ENCODE peak calls at places on chromosome 1, in five cellular contexts. One of them, this sample, is unnamed.

GRCh38 chr1:243742814-243743213 is 107.2 kb downstream of the AKT3 start:
- DNase-seq in mesendoderm: no peak
- DNase-seq in IMR-90: peak; percentile 96
- DNase-seq in H9: no peak
- DNase-seq in mesenchymal stem cell: peak; percentile 80
- DNase-seq in this sample: no peak

GRCh38 chr1:229514578-229515275 is 6.6 kb upstream of the NUP133 start:
- DNase-seq in mesenchymal stem cell: peak; percentile 80
- DNase-seq in IMR-90: peak; percentile 78
- DNase-seq in H9: peak; percentile 57
- DNase-seq in mesendoderm: peak; percentile 75
- DNase-seq in this sample: peak; percentile 39

GRCh38 chr1:34792424-34792823 is 375 bp upstream of the GJA4 start:
- DNase-seq in mesendoderm: no peak
- DNase-seq in mesenchymal stem cell: no peak
- DNase-seq in IMR-90: no peak
- DNase-seq in H9: no peak
- DNase-seq in this sample: no peak

GRCh38 chr1:163842546-163842945 is 520.8 kb downstream of the NUF2 start:
- DNase-seq in mesenchymal stem cell: peak; percentile 7
- DNase-seq in mesendoderm: no peak
- DNase-seq in IMR-90: no peak
- DNase-seq in H9: no peak
- DNase-seq in this sample: no peak

GRCh38 chr1:88150330-88150729 is 533.7 kb upstream of the PKN2 start:
- DNase-seq in IMR-90: no peak
- DNase-seq in H9: no peak
- DNase-seq in mesenchymal stem cell: no peak
- DNase-seq in mesendoderm: no peak
- DNase-seq in this sample: no peak

GRCh38 chr1:24156542-24157260 is 13.8 kb upstream of the IL22RA1 start:
- DNase-seq in mesendoderm: no peak
- DNase-seq in H9: no peak
- DNase-seq in mesenchymal stem cell: no peak
- DNase-seq in IMR-90: no peak
- DNase-seq in this sample: no peak

GRCh38 chr1:115983584-115983983 is 7.3 kb downstream of the SLC22A15 start:
- DNase-seq in H9: no peak
- DNase-seq in mesenchymal stem cell: no peak
- DNase-seq in IMR-90: no peak
- DNase-seq in mesendoderm: no peak
- DNase-seq in this sample: no peak

GRCh38 chr1:30665216-30665615 is 58.2 kb downstream of the MATN1 start:
- DNase-seq in IMR-90: no peak
- DNase-seq in mesendoderm: no peak
- DNase-seq in H9: no peak
- DNase-seq in mesenchymal stem cell: no peak
- DNase-seq in this sample: no peak

GRCh38 chr1:224273651-224274050 is 56.3 kb downstream of the NVL start:
- DNase-seq in H9: no peak
- DNase-seq in IMR-90: peak; percentile 87
- DNase-seq in mesenchymal stem cell: peak; percentile 75
- DNase-seq in mesendoderm: no peak
- DNase-seq in this sample: no peak

GRCh38 chr1:245179706-245180105 is 24.9 kb downstream of the KIF26B start:
- DNase-seq in H9: no peak
- DNase-seq in IMR-90: no peak
- DNase-seq in mesenchymal stem cell: no peak
- DNase-seq in mesendoderm: no peak
- DNase-seq in this sample: no peak

GRCh38 chr1:12011998-12012397 is 7.3 kb upstream of the MIIP start:
- DNase-seq in mesendoderm: no peak
- DNase-seq in H9: no peak
- DNase-seq in mesenchymal stem cell: no peak
- DNase-seq in IMR-90: no peak
- DNase-seq in this sample: no peak

GRCh38 chr1:1246601-1247340 is at the start of gene C1QTNF12:
- DNase-seq in mesenchymal stem cell: no peak
- DNase-seq in H9: no peak
- DNase-seq in IMR-90: no peak
- DNase-seq in mesendoderm: peak; percentile 52
- DNase-seq in this sample: no peak

GRCh38 chr1:150562384-150563339 is 13.5 kb downstream of the ADAMTSL4 start:
- DNase-seq in mesenchymal stem cell: peak; percentile 73
- DNase-seq in H9: peak; percentile 30
- DNase-seq in mesendoderm: no peak
- DNase-seq in IMR-90: no peak
- DNase-seq in this sample: no peak

GRCh38 chr1:201594575-201595245 is 55.8 kb downstream of the NAV1 start:
- DNase-seq in mesendoderm: peak; percentile 63
- DNase-seq in H9: peak; percentile 76
- DNase-seq in mesenchymal stem cell: peak; percentile 56
- DNase-seq in IMR-90: peak; percentile 38
- DNase-seq in this sample: peak; percentile 67

GRCh38 chr1:184937729-184938128 is 36.6 kb downstream of the NIBAN1 start:
- DNase-seq in mesenchymal stem cell: no peak
- DNase-seq in H9: no peak
- DNase-seq in mesendoderm: no peak
- DNase-seq in IMR-90: no peak
- DNase-seq in this sample: no peak

GRCh38 chr1:41378999-41379740 is 17.9 kb downstream of the FOXO6 start:
- DNase-seq in IMR-90: no peak
- DNase-seq in mesendoderm: no peak
- DNase-seq in mesenchymal stem cell: no peak
- DNase-seq in H9: no peak
- DNase-seq in this sample: no peak

GRCh38 chr1:58159424-58159810 is 387.1 kb downstream of the OMA1 start:
- DNase-seq in mesendoderm: no peak
- DNase-seq in mesenchymal stem cell: no peak
- DNase-seq in H9: no peak
- DNase-seq in IMR-90: no peak
- DNase-seq in this sample: no peak

GRCh38 chr1:27380223-27380622 is 2.9 kb downstream of the CD164L2 start:
- DNase-seq in mesenchymal stem cell: no peak
- DNase-seq in IMR-90: no peak
- DNase-seq in mesendoderm: no peak
- DNase-seq in H9: no peak
- DNase-seq in this sample: no peak

GRCh38 chr1:241253491-241253890 is 103.5 kb downstream of the RGS7 start:
- DNase-seq in H9: no peak
- DNase-seq in mesenchymal stem cell: no peak
- DNase-seq in IMR-90: peak; percentile 1
- DNase-seq in mesendoderm: no peak
- DNase-seq in this sample: no peak

GRCh38 chr1:203290261-203291089 is 14.8 kb upstream of the BTG2 start:
- DNase-seq in mesenchymal stem cell: peak; percentile 89
- DNase-seq in IMR-90: peak; percentile 73
- DNase-seq in H9: peak; percentile 97
- DNase-seq in mesendoderm: peak; percentile 92
- DNase-seq in this sample: peak; percentile 85

GRCh38 chr1:201456499-201457309 is 12.3 kb downstream of the PHLDA3 start:
- DNase-seq in IMR-90: peak; percentile 98
- DNase-seq in H9: peak; percentile 31
- DNase-seq in mesenchymal stem cell: peak; percentile 99
- DNase-seq in mesendoderm: peak; percentile 84
- DNase-seq in this sample: no peak

GRCh38 chr1:198196630-198197029 is 39.8 kb downstream of the NEK7 start:
- DNase-seq in H9: no peak
- DNase-seq in mesenchymal stem cell: no peak
- DNase-seq in mesendoderm: no peak
- DNase-seq in IMR-90: no peak
- DNase-seq in this sample: no peak

GRCh38 chr1:85623061-85623471 is 42.5 kb downstream of the CCN1 start:
- DNase-seq in IMR-90: peak; percentile 98
- DNase-seq in mesendoderm: no peak
- DNase-seq in mesenchymal stem cell: peak; percentile 80
- DNase-seq in H9: no peak
- DNase-seq in this sample: no peak

GRCh38 chr1:109993885-109994284 is 9.3 kb downstream of the AHCYL1 start:
- DNase-seq in IMR-90: peak; percentile 39
- DNase-seq in mesenchymal stem cell: no peak
- DNase-seq in H9: no peak
- DNase-seq in mesendoderm: no peak
- DNase-seq in this sample: no peak

GRCh38 chr1:15820478-15820877 is 13.0 kb upstream of the UQCRHL start:
- DNase-seq in H9: no peak
- DNase-seq in mesenchymal stem cell: no peak
- DNase-seq in mesendoderm: no peak
- DNase-seq in IMR-90: peak; percentile 44
- DNase-seq in this sample: no peak

GRCh38 chr1:23100074-23100748 is 68.4 kb downstream of the LUZP1 start:
- DNase-seq in mesenchymal stem cell: peak; percentile 99
- DNase-seq in H9: no peak
- DNase-seq in mesendoderm: peak; percentile 87
- DNase-seq in IMR-90: peak; percentile 96
- DNase-seq in this sample: peak; percentile 17

DNA sequence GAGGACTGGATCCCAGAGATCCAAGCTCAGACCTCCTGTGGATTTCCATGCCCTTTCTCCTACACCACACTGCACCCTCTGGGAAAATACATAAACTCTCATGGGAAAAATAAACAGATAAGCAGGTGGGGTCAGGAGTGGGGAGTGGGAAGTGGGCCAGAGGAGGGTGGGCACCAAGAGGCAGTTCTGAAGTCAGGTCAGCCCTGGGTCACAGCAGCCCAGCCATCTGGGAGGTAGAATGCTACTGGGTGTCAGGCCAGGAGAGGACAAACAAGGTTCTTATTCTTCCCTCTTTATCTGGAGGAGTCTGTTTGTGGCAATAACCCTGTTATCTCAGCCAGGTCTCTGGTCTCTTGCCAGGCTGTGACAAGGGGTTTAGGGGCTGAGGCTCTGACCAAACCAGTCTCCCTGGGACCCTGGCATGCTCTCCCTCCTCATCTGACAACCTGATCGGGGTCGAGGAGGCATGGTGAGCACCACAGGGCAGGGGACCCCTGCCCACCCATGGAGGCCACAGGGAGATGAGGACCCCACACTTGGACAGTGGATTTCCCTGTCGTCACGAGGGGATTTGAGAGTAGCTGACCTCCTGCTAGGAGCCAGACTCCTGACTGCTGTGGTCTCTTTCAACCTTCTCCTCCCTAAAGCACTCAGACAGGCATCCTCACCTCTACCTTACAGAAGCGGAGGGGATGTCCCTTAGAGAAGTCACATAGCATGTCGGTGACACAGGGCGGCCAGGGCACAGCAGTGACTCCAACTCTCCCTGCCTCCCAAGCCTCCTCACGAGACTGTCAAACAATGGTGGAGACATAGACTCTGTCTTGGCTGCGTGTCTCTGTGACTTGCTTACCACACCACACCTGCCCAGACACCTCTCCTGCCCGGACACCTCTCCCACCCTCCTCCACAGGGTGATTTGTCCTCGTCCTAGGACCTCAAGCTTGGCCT is 51.3 kb upstream of the IFFO2 start:
- DNase-seq in IMR-90: no peak
- DNase-seq in H9: no peak
- DNase-seq in mesenchymal stem cell: no peak
- DNase-seq in mesendoderm: peak; percentile 39
- DNase-seq in this sample: no peak
- H2AK5ac ChIP-seq in IMR-90: peak overlapping the region; percentile 95
- H2AK5ac ChIP-seq in H9: no peak overlapping the region
- H2AK5ac ChIP-seq in mesenchymal stem cell: peak overlapping the region; percentile 70
- H2AK5ac ChIP-seq in mesendoderm: no peak overlapping the region
- H2AK5ac ChIP-seq in this sample: peak overlapping the region; percentile 90

DNA sequence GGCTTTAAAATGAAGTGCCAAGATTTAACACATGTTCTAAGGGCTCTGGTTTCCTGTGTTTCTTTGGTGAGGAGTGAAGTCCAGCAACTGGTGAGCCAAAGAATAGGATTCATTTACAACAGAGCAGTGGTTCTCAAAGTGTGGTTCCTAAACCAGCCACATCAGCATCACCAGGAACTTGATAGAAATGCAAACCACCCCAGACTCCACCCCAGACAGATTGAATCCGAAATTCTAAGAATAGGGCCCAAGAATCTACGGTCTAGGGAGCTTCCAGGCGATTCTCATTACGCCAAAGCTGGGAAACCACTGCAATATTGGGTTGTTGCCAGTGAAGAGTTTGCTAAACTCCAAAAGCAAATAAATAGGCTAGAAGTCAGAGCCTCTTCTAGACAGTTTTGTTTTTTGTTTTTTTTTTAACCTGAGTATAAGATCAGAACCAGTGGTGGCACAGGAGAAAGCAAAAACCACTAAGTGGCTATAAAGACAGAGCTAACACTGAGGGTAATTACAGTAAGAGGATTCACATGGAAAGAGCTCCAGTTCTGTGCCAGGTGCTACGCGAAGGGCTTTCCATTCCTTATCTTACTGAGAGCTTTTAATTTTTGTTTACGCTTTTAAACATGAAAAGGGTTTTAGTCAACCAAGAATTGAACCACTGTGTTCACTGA is 42.5 kb upstream of the FMO2 start:
- DNase-seq in H9: no peak
- DNase-seq in IMR-90: peak; percentile 52
- DNase-seq in mesenchymal stem cell: peak; percentile 49
- DNase-seq in mesendoderm: no peak
- DNase-seq in this sample: no peak
- H3K4me2 ChIP-seq in H9: no peak overlapping the region
- H3K4me2 ChIP-seq in IMR-90: peak overlapping the region; percentile 30
- H3K4me2 ChIP-seq in mesenchymal stem cell: no peak overlapping the region
- H3K4me2 ChIP-seq in mesendoderm: no peak overlapping the region
- H3K4me2 ChIP-seq in this sample: no peak overlapping the region

DNA sequence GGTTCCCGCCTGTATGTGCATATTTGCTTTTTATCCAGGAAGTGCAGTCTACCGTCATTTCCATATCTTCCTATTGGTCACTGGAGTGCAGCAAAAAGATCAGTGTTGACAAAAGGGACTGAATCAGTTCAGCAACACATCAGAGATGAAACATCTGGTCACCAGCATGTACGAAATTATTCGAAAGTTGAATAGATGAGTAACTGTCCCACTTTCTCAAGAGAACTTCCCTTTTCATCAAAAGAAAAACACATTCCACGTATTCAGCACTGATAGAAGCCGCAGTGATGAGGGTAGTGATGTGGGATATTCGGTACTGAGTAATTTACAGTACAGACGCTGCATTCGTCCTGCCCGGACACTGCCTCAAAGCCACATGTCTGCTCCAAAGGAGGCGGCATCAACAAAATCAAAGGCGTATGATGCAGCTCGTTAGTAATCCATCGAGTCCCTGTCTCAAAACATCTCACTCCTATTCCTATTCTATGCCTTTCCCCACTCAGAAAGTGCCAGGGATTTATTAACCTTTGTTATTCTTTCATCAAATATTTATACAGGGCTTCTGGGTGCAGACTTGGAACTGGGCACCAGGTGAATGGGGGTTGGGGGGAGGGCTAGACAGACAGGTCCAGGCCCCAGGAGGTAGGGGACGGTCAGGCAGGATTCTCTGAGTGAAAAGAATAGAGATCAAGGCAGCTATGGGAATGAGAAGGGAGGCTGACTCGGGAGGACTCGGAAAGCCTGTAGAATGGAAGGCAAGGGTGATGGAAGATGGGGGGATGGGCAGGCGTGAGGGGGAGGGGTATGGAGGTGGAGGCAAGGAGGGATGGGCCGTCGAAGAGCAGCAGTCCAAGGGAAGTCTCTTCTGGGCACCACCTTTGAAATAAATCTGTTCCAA is 79.5 kb upstream of the SLC45A1 start:
- DNase-seq in mesendoderm: no peak
- DNase-seq in H9: no peak
- DNase-seq in IMR-90: peak; percentile 99
- DNase-seq in mesenchymal stem cell: peak; percentile 68
- DNase-seq in this sample: no peak
- H2AK5ac ChIP-seq in mesendoderm: no peak overlapping the region
- H2AK5ac ChIP-seq in H9: no peak overlapping the region
- H2AK5ac ChIP-seq in IMR-90: peak overlapping the region; percentile 90
- H2AK5ac ChIP-seq in mesenchymal stem cell: peak overlapping the region; percentile 51
- H2AK5ac ChIP-seq in this sample: peak overlapping the region; percentile 49

GRCh38 chr1:248695451-248696132 is 7.0 kb downstream of the OR14I1 start:
- DNase-seq in mesenchymal stem cell: no peak
- DNase-seq in IMR-90: peak; percentile 5
- DNase-seq in H9: no peak
- DNase-seq in mesendoderm: no peak
- DNase-seq in this sample: no peak
- H3K4me2 ChIP-seq in mesenchymal stem cell: no peak overlapping the region
- H3K4me2 ChIP-seq in IMR-90: no peak overlapping the region
- H3K4me2 ChIP-seq in H9: no peak overlapping the region
- H3K4me2 ChIP-seq in mesendoderm: no peak overlapping the region
- H3K4me2 ChIP-seq in this sample: no peak overlapping the region